ENCODE peak calls at places on chromosomes 13 and 19, in four cellular contexts. P is fibroblast of lung; E is NCI-H1417; T is activated naive CD4-positive, alpha-beta T cell. D is an unnamed sample.

GRCh38 chr19:45553464-45553863 is 31.1 kb downstream of the OPA3 start:
- DNase-seq in E (no peak), T (no peak), P (no peak), D (no peak)

GRCh38 chr13:98189841-98190505 is 12.9 kb upstream of the RNF113B start:
- DNase-seq in E (no peak), P (no peak), T (no peak), D (no peak)

GRCh38 chr19:6213696-6214585 is 65.8 kb downstream of the MLLT1 start:
- DNase-seq in T (no peak), E (no peak), P (no peak), D (no peak)

GRCh38 chr13:79212064-79212619 is 193.9 kb downstream of the RBM26 start:
- DNase-seq in E (peak), T (no peak), P (no peak), D (peak)

GRCh38 chr13:99991013-99991805 is 9.6 kb downstream of the ZIC2 start:
- DNase-seq in P (no peak), T (no peak), E (no peak), D (peak)

GRCh38 chr19:41595258-41595889 is 19.4 kb downstream of the CEACAM21 start:
- DNase-seq in E (peak), T (peak), P (peak), D (peak)

GRCh38 chr19:18460313-18460712 is 22.4 kb upstream of the ISYNA1 start:
- DNase-seq in T (no peak), P (peak), E (no peak), D (no peak)

GRCh38 chr19:49417090-49417489 is 6.2 kb downstream of the PTH2 start:
- DNase-seq in P (no peak), E (no peak), T (no peak), D (no peak)

GRCh38 chr13:30111810-30112209 is 195.5 kb downstream of the KATNAL1 start:
- DNase-seq in P (no peak), T (no peak), E (no peak), D (no peak)

GRCh38 chr19:37738371-37738770 is 18.8 kb upstream of the ZNF607 start:
- DNase-seq in P (no peak), T (no peak), E (no peak), D (no peak)

GRCh38 chr13:113903361-113903760 is 39.5 kb upstream of the GAS6 start:
- DNase-seq in T (no peak), P (peak), E (no peak), D (no peak)

GRCh38 chr19:42290523-42291436 is 11.2 kb upstream of the PRR19 start:
- DNase-seq in T (no peak), E (no peak), P (no peak), D (no peak)

GRCh38 chr13:46668302-46668720 is 115.3 kb downstream of the LRCH1 start:
- DNase-seq in P (peak), E (no peak), T (no peak), D (no peak)

GRCh38 chr19:58559275-58560006 is 1.0 kb upstream of the UBE2M start:
- DNase-seq in P (peak), T (no peak), E (no peak), D (no peak)

GRCh38 chr19:7986321-7987083 is 18.9 kb downstream of the ELAVL1 start:
- DNase-seq in E (no peak), P (peak), T (no peak), D (peak)

GRCh38 chr19:2624537-2625091 is 77.9 kb downstream of the GNG7 start:
- DNase-seq in T (no peak), E (no peak), P (no peak), D (no peak)

GRCh38 chr13:102651392-102651791 is 43.5 kb downstream of the METTL21C start:
- DNase-seq in T (no peak), P (peak), E (no peak), D (no peak)

GRCh38 chr13:112625698-112626097 is 37.7 kb upstream of the TUBGCP3 start:
- DNase-seq in P (no peak), E (no peak), T (no peak), D (no peak)

GRCh38 chr13:25217023-25217909 is 45.2 kb upstream of the AMER2 start:
- DNase-seq in T (no peak), E (peak), P (peak), D (no peak)

GRCh38 chr13:97866751-97867150 is 86.7 kb upstream of the IPO5 start:
- DNase-seq in P (no peak), T (no peak), E (no peak), D (no peak)

GRCh38 chr19:13051581-13052165 is 51.0 kb downstream of the LYL1 start:
- DNase-seq in E (peak), T (no peak), P (peak), D (no peak)

GRCh38 chr19:2358548-2359173 is 1.4 kb upstream of the TMPRSS9 start:
- DNase-seq in T (no peak), E (no peak), P (no peak), D (no peak)

GRCh38 chr19:4044927-4045557 is 21.7 kb downstream of the ZBTB7A start:
- DNase-seq in P (no peak), T (no peak), E (no peak), D (no peak)

GRCh38 chr19:5075603-5076002 is 106.7 kb downstream of the KDM4B start:
- DNase-seq in E (no peak), T (no peak), P (no peak), D (no peak)

GRCh38 chr13:47521895-47522487 is 479.1 kb downstream of the SUCLA2 start:
- DNase-seq in E (no peak), T (no peak), P (peak), D (no peak)

GRCh38 chr13:25490236-25490635 is 118.5 kb downstream of the ATP8A2 start:
- DNase-seq in P (no peak), T (no peak), E (no peak), D (no peak)

GRCh38 chr19:32599736-32600157 is 18.8 kb downstream of the PDCD5 start:
- DNase-seq in T (no peak), E (peak), P (peak), D (peak)

GRCh38 chr13:113178070-113178895 is 19.8 kb downstream of the PROZ start:
- DNase-seq in E (no peak), P (peak), T (no peak), D (no peak)

GRCh38 chr19:30052122-30053075 is 110.4 kb downstream of the URI1 start:
- DNase-seq in P (no peak), E (no peak), T (no peak), D (no peak)